ENCODE peak calls at places on chromosome 7, in six cellular contexts. N, L, I, M, A and O are unnamed samples.

GRCh38 chr7:112361154-112361553 is 89.1 kb upstream of the IFRD1 start:
- DNase-seq in N (no peak), L (no peak), I (no peak), M (no peak), A (no peak), O (no peak)

GRCh38 chr7:71925663-71926062 is 486.5 kb downstream of the CALN1 start:
- DNase-seq in N (no peak), L (peak), I (no peak), M (peak), A (no peak), O (no peak)

GRCh38 chr7:101986335-101986734 is 168.9 kb downstream of the CUX1 start:
- DNase-seq in N (no peak), L (no peak), I (no peak), M (no peak), A (no peak), O (no peak)

GRCh38 chr7:70498633-70499032 is 633.3 kb upstream of the GALNT17 start:
- DNase-seq in N (no peak), L (no peak), I (no peak), M (no peak), A (no peak), O (no peak)

GRCh38 chr7:141402277-141402996 is 148.8 kb upstream of the AGK start:
- DNase-seq in N (no peak), L (no peak), I (no peak), M (no peak), A (no peak), O (no peak)

GRCh38 chr7:87328281-87328680 is 17.2 kb upstream of the CROT start:
- DNase-seq in N (no peak), L (no peak), I (no peak), M (no peak), A (no peak), O (no peak)

GRCh38 chr7:5582532-5582935 is 158.9 kb upstream of the TNRC18 start:
- DNase-seq in N (no peak), L (no peak), I (no peak), M (no peak), A (no peak), O (no peak)

GRCh38 chr7:150848561-150849115 is 3.7 kb upstream of the AOC1 start:
- DNase-seq in N (no peak), L (no peak), I (no peak), M (no peak), A (no peak), O (no peak)

GRCh38 chr7:16785846-16786245 is 19.0 kb downstream of the AGR2 start:
- DNase-seq in N (no peak), L (no peak), I (no peak), M (no peak), A (no peak), O (no peak)

GRCh38 chr7:124032369-124033092 is at the start of gene TMEM229A:
- DNase-seq in N (no peak), L (peak), I (no peak), M (peak), A (peak), O (peak)

GRCh38 chr7:91293840-91294239 is 29.6 kb downstream of the FZD1 start:
- DNase-seq in N (no peak), L (no peak), I (no peak), M (no peak), A (no peak), O (no peak)

GRCh38 chr7:22197376-22197775 is 159.6 kb downstream of the RAPGEF5 start:
- DNase-seq in N (no peak), L (no peak), I (no peak), M (no peak), A (no peak), O (no peak)

GRCh38 chr7:108813247-108814014 is 243.8 kb downstream of the DNAJB9 start:
- DNase-seq in N (no peak), L (no peak), I (no peak), M (no peak), A (no peak), O (no peak)

GRCh38 chr7:134140889-134141867 is 14.0 kb downstream of the LRGUK start:
- DNase-seq in N (peak), L (peak), I (peak), M (peak), A (peak), O (peak)

GRCh38 chr7:150941983-150942590 is 36.0 kb downstream of the KCNH2 start:
- DNase-seq in N (no peak), L (peak), I (no peak), M (peak), A (no peak), O (no peak)

GRCh38 chr7:31443457-31443856 is 70.4 kb upstream of the ITPRID1 start:
- DNase-seq in N (peak), L (peak), I (no peak), M (peak), A (no peak), O (peak)

GRCh38 chr7:2191026-2191425 is 41.7 kb downstream of the MAD1L1 start:
- DNase-seq in N (no peak), L (no peak), I (no peak), M (peak), A (no peak), O (no peak)

GRCh38 chr7:134548877-134549276 is at the start of gene AKR1B15:
- DNase-seq in N (no peak), L (no peak), I (no peak), M (no peak), A (no peak), O (no peak)

GRCh38 chr7:135710417-135711138 is 17.4 kb downstream of the SLC13A4 start:
- DNase-seq in N (no peak), L (no peak), I (no peak), M (peak), A (peak), O (no peak)

GRCh38 chr7:193538-194256 is 1.3 kb downstream of the FAM20C start:
- DNase-seq in N (no peak), L (peak), I (no peak), M (peak), A (no peak), O (no peak)

GRCh38 chr7:99381664-99382075 is 7.1 kb downstream of the ARPC1B start:
- DNase-seq in N (no peak), L (no peak), I (no peak), M (no peak), A (no peak), O (no peak)

GRCh38 chr7:128358233-128358632 is 3.3 kb downstream of the PRRT4 start:
- DNase-seq in N (no peak), L (no peak), I (no peak), M (no peak), A (no peak), O (no peak)

GRCh38 chr7:43590862-43591550 is 8.1 kb downstream of the STK17A start:
- DNase-seq in N (no peak), L (no peak), I (no peak), M (no peak), A (no peak), O (no peak)

GRCh38 chr7:114574384-114574783 is 159.8 kb downstream of the FOXP2 start:
- DNase-seq in N (no peak), L (no peak), I (no peak), M (no peak), A (no peak), O (no peak)

GRCh38 chr7:149685455-149685854 is 87.9 kb downstream of the ZNF467 start:
- DNase-seq in N (no peak), L (no peak), I (no peak), M (no peak), A (no peak), O (no peak)

GRCh38 chr7:141891338-141891737 is 24.9 kb upstream of the OR9A4 start:
- DNase-seq in N (no peak), L (no peak), I (no peak), M (no peak), A (no peak), O (no peak)

GRCh38 chr7:871900-872537 is 4.3 kb upstream of the GET4 start:
- DNase-seq in N (no peak), L (no peak), I (no peak), M (no peak), A (no peak), O (no peak)

GRCh38 chr7:146654048-146654447 is 537.4 kb downstream of the CNTNAP2 start:
- DNase-seq in N (peak), L (no peak), I (no peak), M (peak), A (no peak), O (no peak)

GRCh38 chr7:130270947-130271790 is 4.5 kb downstream of the CPA2 start:
- DNase-seq in N (no peak), L (no peak), I (no peak), M (no peak), A (no peak), O (no peak)

GRCh38 chr7:140446467-140446866 is 32.8 kb downstream of the MKRN1 start:
- DNase-seq in N (no peak), L (no peak), I (no peak), M (no peak), A (no peak), O (no peak)

GRCh38 chr7:142714375-142714774 is 34.9 kb upstream of the PRSS1 start:
- DNase-seq in N (no peak), L (peak), I (no peak), M (no peak), A (no peak), O (no peak)

GRCh38 chr7:98864726-98865420 is 4.9 kb downstream of the TMEM130 start:
- DNase-seq in N (no peak), L (no peak), I (no peak), M (no peak), A (no peak), O (no peak)

GRCh38 chr7:75993689-75994387 is 557 bp downstream of the TMEM120A start:
- DNase-seq in N (no peak), L (no peak), I (no peak), M (peak), A (peak), O (peak)